ENCODE peak calls at places on chromosomes 3 and 15, in ten cellular contexts. I is Peyer's patch; K is CD4-positive, CD25-positive, alpha-beta regulatory T cell; A is right cardiac atrium; O is naive thymus-derived CD4-positive, alpha-beta T cell; U is transverse colon; C is cardiac muscle cell; Y is CD4-positive, alpha-beta T cell; X is SK-N-MC; Z is heart right ventricle. B is an unnamed sample.

GRCh38 chr3:5071061-5071460 is 51.0 kb upstream of the ARL8B start:
- DNase-seq in X (no peak), I (no peak), U (no peak), Y (no peak), C (no peak), Z (no peak), O (no peak), A (no peak), K (no peak), B (no peak)

GRCh38 chr15:77461486-77461885 is 40.8 kb downstream of the HMG20A start:
- DNase-seq in C (no peak), I (no peak), A (no peak), U (no peak), Y (no peak), X (no peak), O (no peak), Z (no peak), K (no peak), B (no peak)

GRCh38 chr3:60076307-60076706 is 1026.5 kb upstream of the CFAP20DC start:
- DNase-seq in C (no peak), Z (no peak), X (no peak), O (no peak), K (no peak), A (no peak), I (no peak), U (no peak), Y (no peak), B (no peak)

GRCh38 chr15:71275098-71275497 is 159.8 kb downstream of the THSD4 start:
- DNase-seq in C (no peak), A (no peak), X (peak; percentile 90), Y (no peak), Z (no peak), U (no peak), K (no peak), I (no peak), O (no peak), B (no peak)

GRCh38 chr3:77546246-77546645 is 506.3 kb downstream of the ROBO2 start:
- DNase-seq in I (no peak), Y (no peak), K (no peak), X (no peak), O (no peak), Z (no peak), U (no peak), A (no peak), C (no peak), B (no peak)

GRCh38 chr3:132265008-132265407 is 52.2 kb upstream of the ACP3 start:
- DNase-seq in U (no peak), Y (no peak), Z (no peak), K (no peak), O (no peak), I (no peak), X (no peak), C (no peak), A (no peak), B (no peak)

GRCh38 chr15:89664951-89665350 is 9.7 kb upstream of the KIF7 start:
- DNase-seq in O (no peak), X (no peak), U (no peak), K (no peak), A (no peak), I (no peak), Y (no peak), C (no peak), Z (no peak), B (no peak)

GRCh38 chr3:39101022-39101689 is 6.3 kb downstream of the GORASP1 start:
- DNase-seq in I (no peak), Y (no peak), Z (no peak), C (peak; percentile 35), O (peak; percentile 56), X (no peak), K (peak; percentile 34), U (peak; percentile 39), A (no peak), B (no peak)

GRCh38 chr3:167991213-167991612 is 104.5 kb downstream of the GOLIM4 start:
- DNase-seq in U (no peak), A (no peak), I (no peak), Y (no peak), K (no peak), X (no peak), O (no peak), Z (no peak), C (no peak), B (no peak)

GRCh38 chr3:7407107-7407506 is 546.2 kb downstream of the GRM7 start:
- DNase-seq in C (no peak), Z (no peak), U (no peak), A (no peak), Y (no peak), K (no peak), I (no peak), O (no peak), X (no peak), B (no peak)

GRCh38 chr3:58161435-58162398 is 49.1 kb downstream of the DNASE1L3 start:
- DNase-seq in K (no peak), A (no peak), Y (no peak), U (peak; percentile 69), O (no peak), C (no peak), X (no peak), Z (no peak), I (no peak), B (peak; percentile 68)

GRCh38 chr3:32391643-32392529 is at the start of gene CMTM7:
- DNase-seq in Z (peak; percentile 76), A (peak; percentile 89), X (no peak), U (peak; percentile 75), K (peak; percentile 68), O (peak; percentile 50), I (peak; percentile 74), Y (peak; percentile 64), C (peak; percentile 80), B (no peak)

GRCh38 chr15:98754283-98755022 is 106.1 kb downstream of the IGF1R start:
- DNase-seq in A (no peak), K (no peak), X (no peak), Y (no peak), O (no peak), U (no peak), Z (no peak), I (no peak), C (no peak), B (no peak)

GRCh38 chr15:40984963-40985362 is 31.7 kb downstream of the CHAC1 start:
- DNase-seq in U (no peak), K (no peak), Y (no peak), X (no peak), O (no peak), A (no peak), I (no peak), C (no peak), Z (no peak), B (no peak)

GRCh38 chr15:100222349-100222715 is 119.4 kb downstream of the ADAMTS17 start:
- DNase-seq in C (no peak), U (no peak), A (no peak), Y (no peak), K (no peak), O (no peak), I (no peak), X (no peak), Z (no peak), B (no peak)
- H3K27ac ChIP-seq in C (no peak overlapping the region), U (no peak overlapping the region), A (no peak overlapping the region), Y (no peak overlapping the region), K (no peak overlapping the region), O (no peak overlapping the region), I (no peak overlapping the region), X (no peak overlapping the region), Z (no peak overlapping the region), B (no peak overlapping the region)

DNA sequence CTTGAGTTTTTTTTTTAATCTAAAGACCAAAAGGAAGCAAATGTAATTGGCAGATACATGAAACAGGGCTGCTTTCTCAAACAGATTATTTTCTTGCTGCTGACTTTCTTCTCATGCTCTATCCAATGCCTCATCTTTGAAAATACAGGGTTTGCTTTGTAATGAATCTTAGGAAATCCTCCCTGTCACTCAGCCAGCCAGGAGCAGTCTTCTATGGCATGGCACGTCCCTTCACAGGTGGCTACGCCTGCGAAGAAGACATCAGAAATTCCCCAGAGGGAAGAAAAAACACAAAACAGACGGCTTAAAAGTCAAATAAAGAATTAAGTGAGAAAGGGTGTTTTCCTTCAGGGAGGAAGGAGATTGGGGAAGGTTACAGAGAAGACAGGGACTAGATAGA is 242.5 kb downstream of the IGSF11 start:
- DNase-seq in I (no peak), Y (no peak), U (no peak), K (no peak), X (no peak), A (no peak), Z (no peak), C (no peak), O (no peak), B (no peak)
- H3K27ac ChIP-seq in I (no peak overlapping the region), Y (no peak overlapping the region), U (no peak overlapping the region), K (no peak overlapping the region), X (no peak overlapping the region), A (no peak overlapping the region), Z (no peak overlapping the region), C (no peak overlapping the region), O (no peak overlapping the region), B (no peak overlapping the region)

GRCh38 chr3:108931025-108931424 is 22.7 kb downstream of the GUCA1C start:
- DNase-seq in K (no peak), X (no peak), O (no peak), I (no peak), A (no peak), U (no peak), Y (no peak), Z (no peak), C (no peak), B (no peak)
- H3K27ac ChIP-seq in K (no peak overlapping the region), X (no peak overlapping the region), O (no peak overlapping the region), I (no peak overlapping the region), A (no peak overlapping the region), U (no peak overlapping the region), Y (no peak overlapping the region), Z (no peak overlapping the region), C (no peak overlapping the region), B (no peak overlapping the region)

GRCh38 chr15:79090487-79091203 is at the start of gene RASGRF1:
- DNase-seq in U (no peak), I (no peak), C (peak; percentile 28), A (peak; percentile 47), K (no peak), O (no peak), Z (no peak), X (no peak), Y (no peak), B (no peak)

GRCh38 chr15:79094611-79095021 is 4.0 kb upstream of the RASGRF1 start:
- DNase-seq in U (no peak), Z (no peak), Y (no peak), O (no peak), I (no peak), A (no peak), X (no peak), K (no peak), C (no peak), B (no peak)

GRCh38 chr15:79091204-79091867 is 756 bp upstream of the RASGRF1 start:
- DNase-seq in A (no peak), Y (no peak), K (no peak), C (peak; percentile 43), Z (no peak), U (no peak), X (no peak), O (no peak), I (no peak), B (no peak)

GRCh38 chr15:79093352-79093935 is 2.9 kb upstream of the RASGRF1 start:
- DNase-seq in U (no peak), O (no peak), I (no peak), Y (no peak), A (no peak), K (no peak), C (no peak), X (no peak), Z (no peak), B (no peak)

DNA sequence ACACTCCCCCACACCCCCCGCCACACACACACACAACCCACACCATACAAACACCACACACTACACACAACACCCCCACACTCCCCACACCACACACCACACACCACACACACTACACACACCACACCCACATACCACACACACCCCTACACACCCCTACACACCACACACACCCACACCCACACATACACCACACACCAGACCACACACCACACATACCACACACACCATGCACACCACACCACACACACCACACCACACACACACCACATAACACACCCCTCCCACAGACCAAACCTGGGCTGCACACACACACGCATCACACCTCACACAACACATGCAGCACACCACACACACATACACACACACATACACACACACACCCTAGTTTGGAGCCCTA is 1.8 kb upstream of the RASGRF1 start:
- DNase-seq in K (no peak), A (no peak), X (no peak), C (no peak), Y (no peak), Z (no peak), O (no peak), I (no peak), U (no peak), B (no peak)
- H3K27ac ChIP-seq in K (no peak overlapping the region), A (no peak overlapping the region), X (no peak overlapping the region), C (no peak overlapping the region), Y (no peak overlapping the region), Z (no peak overlapping the region), O (no peak overlapping the region), I (no peak overlapping the region), U (no peak overlapping the region), B (no peak overlapping the region)